ENCODE peak calls at places on chromosomes 4 and X, in nine cellular contexts. Q is progenitor cell of endocrine pancreas, T is NB4, S is left colon, K is brain microvascular endothelial cell, Y is activated gamma-delta T cell treated with Interleukin-2 at 50 U/mL for 16 hours, X is germinal center, L is ecto neural progenitor cell, E is small intestine. O is an unnamed sample.

GRCh38 chrX:10158279-10158939 is 1.6 kb downstream of the CLCN4 start:
- DNase-seq in Q (peak), T (no peak), S (no peak), K (no peak), Y (no peak), X (peak), L (peak), E (no peak), O (no peak)

GRCh38 chrX:140524556-140524955 is 19.7 kb upstream of the SOX3 start:
- DNase-seq in Q (no peak), T (no peak), S (no peak), K (no peak), Y (no peak), X (no peak), L (no peak), E (no peak), O (no peak)

GRCh38 chr4:39096847-39097246 is 34.8 kb downstream of the KLHL5 start:
- DNase-seq in Q (no peak), T (peak), S (no peak), K (no peak), Y (no peak), X (no peak), L (no peak), E (no peak), O (no peak)

GRCh38 chr4:7068883-7069282 is 1.0 kb upstream of the GRPEL1 start:
- DNase-seq in Q (no peak), T (no peak), S (no peak), K (no peak), Y (no peak), X (no peak), L (no peak), E (no peak), O (no peak)

GRCh38 chr4:40233227-40233626 is 36.4 kb downstream of the RHOH start:
- DNase-seq in Q (no peak), T (no peak), S (no peak), K (no peak), Y (no peak), X (no peak), L (no peak), E (no peak), O (no peak)

GRCh38 chr4:114464873-114465272 is 133.7 kb upstream of the UGT8 start:
- DNase-seq in Q (no peak), T (no peak), S (no peak), K (no peak), Y (no peak), X (no peak), L (no peak), E (peak), O (no peak)

GRCh38 chrX:75746891-75747639 is 38.0 kb downstream of the MAGEE2 start:
- DNase-seq in Q (peak), T (peak), S (no peak), K (peak), Y (peak), X (peak), L (peak), E (peak), O (peak)

GRCh38 chr4:61239250-61239649 is 39.1 kb downstream of the ADGRL3 start:
- DNase-seq in Q (no peak), T (no peak), S (no peak), K (no peak), Y (no peak), X (no peak), L (no peak), E (no peak), O (no peak)

GRCh38 chrX:134801267-134801666 is 143.0 kb upstream of the PLAC1 start:
- DNase-seq in Q (no peak), T (peak), S (no peak), K (peak), Y (no peak), X (no peak), L (no peak), E (no peak), O (no peak)

GRCh38 chr4:114358901-114359300 is 239.7 kb upstream of the UGT8 start:
- DNase-seq in Q (no peak), T (no peak), S (no peak), K (no peak), Y (no peak), X (no peak), L (no peak), E (no peak), O (no peak)

GRCh38 chr4:126604273-126604867 is 1028.4 kb upstream of the INTU start:
- DNase-seq in Q (no peak), T (peak), S (no peak), K (peak), Y (no peak), X (no peak), L (no peak), E (peak), O (no peak)

O was measured in colonic mucosa.